ENCODE peak calls at places on chromosomes 13 and 19, in eight cellular contexts. One of them, this sample, is unnamed.

GRCh38 chr19:48085077-48085476 is 25.5 kb downstream of the PLA2G4C start:
- DNase-seq in IMR-90: no peak
- DNase-seq in tibial nerve: no peak
- DNase-seq in small intestine: no peak
- DNase-seq in heart right ventricle: no peak
- DNase-seq in AG04450: no peak
- DNase-seq in thoracic aorta: no peak
- DNase-seq in GM23248: no peak
- DNase-seq in this sample: peak; percentile 94

GRCh38 chr13:106417467-106418110 is 117.9 kb downstream of the EFNB2 start:
- DNase-seq in IMR-90: no peak
- DNase-seq in tibial nerve: no peak
- DNase-seq in small intestine: peak; percentile 68
- DNase-seq in heart right ventricle: no peak
- DNase-seq in AG04450: no peak
- DNase-seq in thoracic aorta: no peak
- DNase-seq in GM23248: peak; percentile 40
- DNase-seq in this sample: no peak

GRCh38 chr19:55173717-55174409 is 6.2 kb downstream of the SYT5 start:
- DNase-seq in IMR-90: peak; percentile 43
- DNase-seq in tibial nerve: no peak
- DNase-seq in small intestine: peak; percentile 25
- DNase-seq in heart right ventricle: peak; percentile 60
- DNase-seq in AG04450: no peak
- DNase-seq in thoracic aorta: no peak
- DNase-seq in GM23248: peak; percentile 90
- DNase-seq in this sample: peak; percentile 88

GRCh38 chr13:21546372-21546771 is 57.6 kb downstream of the MICU2 start:
- DNase-seq in IMR-90: no peak
- DNase-seq in tibial nerve: no peak
- DNase-seq in small intestine: no peak
- DNase-seq in heart right ventricle: no peak
- DNase-seq in AG04450: no peak
- DNase-seq in thoracic aorta: no peak
- DNase-seq in GM23248: peak; percentile 27
- DNase-seq in this sample: no peak

GRCh38 chr13:106874308-106874707 is 306.4 kb upstream of the ARGLU1 start:
- DNase-seq in IMR-90: no peak
- DNase-seq in tibial nerve: no peak
- DNase-seq in small intestine: no peak
- DNase-seq in heart right ventricle: no peak
- DNase-seq in AG04450: no peak
- DNase-seq in thoracic aorta: no peak
- DNase-seq in GM23248: no peak
- DNase-seq in this sample: no peak

GRCh38 chr19:19900124-19900523 is 622 bp upstream of the ZNF93 start:
- DNase-seq in IMR-90: peak; percentile 75
- DNase-seq in tibial nerve: no peak
- DNase-seq in small intestine: no peak
- DNase-seq in heart right ventricle: no peak
- DNase-seq in AG04450: peak; percentile 61
- DNase-seq in thoracic aorta: no peak
- DNase-seq in GM23248: peak; percentile 75
- DNase-seq in this sample: peak; percentile 21

GRCh38 chr19:11453468-11454341 is 18.3 kb downstream of the PRKCSH start:
- DNase-seq in IMR-90: no peak
- DNase-seq in tibial nerve: no peak
- DNase-seq in small intestine: no peak
- DNase-seq in heart right ventricle: no peak
- DNase-seq in AG04450: no peak
- DNase-seq in thoracic aorta: no peak
- DNase-seq in GM23248: no peak
- DNase-seq in this sample: no peak

GRCh38 chr13:29304148-29304547 is 291.3 kb downstream of the SLC7A1 start:
- DNase-seq in IMR-90: no peak
- DNase-seq in tibial nerve: no peak
- DNase-seq in small intestine: no peak
- DNase-seq in heart right ventricle: no peak
- DNase-seq in AG04450: no peak
- DNase-seq in thoracic aorta: no peak
- DNase-seq in GM23248: no peak
- DNase-seq in this sample: no peak

GRCh38 chr13:85314686-85315085 is 484.5 kb downstream of the SLITRK6 start:
- DNase-seq in IMR-90: no peak
- DNase-seq in tibial nerve: no peak
- DNase-seq in small intestine: no peak
- DNase-seq in heart right ventricle: no peak
- DNase-seq in AG04450: no peak
- DNase-seq in thoracic aorta: no peak
- DNase-seq in GM23248: no peak
- DNase-seq in this sample: no peak

GRCh38 chr19:3533020-3533408 is 6.0 kb upstream of the TEKTIP1 start:
- DNase-seq in IMR-90: no peak
- DNase-seq in tibial nerve: no peak
- DNase-seq in small intestine: no peak
- DNase-seq in heart right ventricle: no peak
- DNase-seq in AG04450: no peak
- DNase-seq in thoracic aorta: no peak
- DNase-seq in GM23248: no peak
- DNase-seq in this sample: no peak

GRCh38 chr13:28636677-28637317 is 22.1 kb upstream of the POMP start:
- DNase-seq in IMR-90: peak; percentile 89
- DNase-seq in tibial nerve: no peak
- DNase-seq in small intestine: peak; percentile 69
- DNase-seq in heart right ventricle: no peak
- DNase-seq in AG04450: peak; percentile 50
- DNase-seq in thoracic aorta: no peak
- DNase-seq in GM23248: peak; percentile 86
- DNase-seq in this sample: peak; percentile 39

DNA sequence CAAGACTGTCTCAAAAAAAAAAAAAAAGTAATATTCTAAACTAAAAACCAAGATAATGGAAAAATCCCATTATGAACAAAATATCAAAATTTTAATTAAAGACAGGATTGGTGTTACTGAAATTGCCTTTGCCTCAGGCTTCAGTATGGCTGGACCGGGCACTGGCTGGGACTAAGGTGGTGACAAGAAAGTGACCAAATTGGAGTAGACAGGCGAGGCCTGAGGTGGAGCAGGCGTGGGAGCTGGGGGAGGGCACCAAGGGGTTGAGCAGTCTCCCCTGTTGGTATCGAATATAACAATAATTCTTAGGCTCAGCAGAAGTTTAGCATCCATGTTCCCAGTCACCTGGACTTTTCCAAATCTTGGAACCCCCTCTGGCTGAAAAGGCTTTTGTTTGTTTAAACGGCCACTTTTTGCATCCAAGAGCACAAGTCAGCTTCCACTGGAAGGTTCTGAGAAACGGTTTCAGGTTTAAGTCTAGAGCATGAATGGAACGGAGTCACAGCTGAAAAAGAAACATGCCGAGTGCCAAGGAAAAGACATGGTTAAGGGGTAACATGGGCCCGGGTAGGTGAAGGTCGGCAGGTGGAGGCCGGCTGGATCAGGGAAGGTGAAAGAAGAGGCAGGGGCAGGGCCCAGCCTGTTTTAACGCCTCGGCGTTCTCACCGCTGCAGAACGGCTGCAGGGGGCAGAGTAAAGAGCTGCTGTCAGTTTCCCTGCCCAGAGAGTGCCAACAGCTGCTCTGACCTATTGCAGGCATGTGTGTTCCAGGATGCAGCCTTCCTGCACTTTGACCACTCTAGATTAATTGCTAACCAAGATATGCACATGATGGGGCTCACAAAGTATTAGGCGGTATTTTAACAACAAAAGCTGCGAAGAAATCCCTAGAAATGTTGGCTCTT is 104.4 kb downstream of the TM9SF2 start:
- DNase-seq in IMR-90: no peak
- DNase-seq in tibial nerve: no peak
- DNase-seq in small intestine: peak; percentile 92
- DNase-seq in heart right ventricle: peak; percentile 43
- DNase-seq in AG04450: no peak
- DNase-seq in thoracic aorta: no peak
- DNase-seq in GM23248: peak; percentile 52
- DNase-seq in this sample: peak; percentile 34
- H3K4me3 ChIP-seq in IMR-90: peak overlapping the region; percentile 65
- H3K4me3 ChIP-seq in tibial nerve: peak overlapping the region; percentile 65
- H3K4me3 ChIP-seq in small intestine: peak overlapping the region; percentile 53
- H3K4me3 ChIP-seq in heart right ventricle: peak overlapping the region; percentile 79
- H3K4me3 ChIP-seq in AG04450: peak overlapping the region; percentile 69
- H3K4me3 ChIP-seq in thoracic aorta: peak overlapping the region; percentile 99
- H3K4me3 ChIP-seq in GM23248: peak overlapping the region; percentile 83
- H3K4me3 ChIP-seq in this sample: peak overlapping the region; percentile 82

GRCh38 chr13:93789058-93789457 is 562.5 kb downstream of the GPC6 start:
- DNase-seq in IMR-90: no peak
- DNase-seq in tibial nerve: no peak
- DNase-seq in small intestine: no peak
- DNase-seq in heart right ventricle: no peak
- DNase-seq in AG04450: no peak
- DNase-seq in thoracic aorta: no peak
- DNase-seq in GM23248: no peak
- DNase-seq in this sample: no peak

GRCh38 chr13:93794197-93794885 is 567.7 kb downstream of the GPC6 start:
- DNase-seq in IMR-90: peak; percentile 42
- DNase-seq in tibial nerve: no peak
- DNase-seq in small intestine: no peak
- DNase-seq in heart right ventricle: no peak
- DNase-seq in AG04450: no peak
- DNase-seq in thoracic aorta: no peak
- DNase-seq in GM23248: peak; percentile 8
- DNase-seq in this sample: no peak

GRCh38 chr13:93784191-93784590 is 557.6 kb downstream of the GPC6 start:
- DNase-seq in IMR-90: no peak
- DNase-seq in tibial nerve: no peak
- DNase-seq in small intestine: no peak
- DNase-seq in heart right ventricle: no peak
- DNase-seq in AG04450: no peak
- DNase-seq in thoracic aorta: no peak
- DNase-seq in GM23248: no peak
- DNase-seq in this sample: no peak

GRCh38 chr13:93786846-93787245 is 560.2 kb downstream of the GPC6 start:
- DNase-seq in IMR-90: no peak
- DNase-seq in tibial nerve: no peak
- DNase-seq in small intestine: no peak
- DNase-seq in heart right ventricle: no peak
- DNase-seq in AG04450: no peak
- DNase-seq in thoracic aorta: no peak
- DNase-seq in GM23248: no peak
- DNase-seq in this sample: no peak

DNA sequence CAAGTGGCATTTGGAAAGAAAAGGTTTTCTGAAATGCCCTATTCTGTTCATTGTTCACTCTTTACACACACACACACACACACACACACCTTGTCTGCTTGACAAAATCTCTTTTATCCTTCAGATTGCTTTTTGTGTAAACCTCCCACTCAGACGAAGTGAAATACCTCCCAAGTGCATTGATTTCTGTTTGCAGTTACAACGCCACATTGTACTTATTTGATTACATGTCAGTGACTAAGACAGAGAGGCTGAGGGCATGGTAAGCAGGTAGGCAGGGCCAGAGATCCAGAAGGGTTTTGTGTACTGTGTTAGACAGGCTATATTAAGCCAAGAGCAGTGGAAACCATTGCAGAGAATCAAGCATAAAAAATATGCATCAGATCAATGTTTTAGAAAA is 561.8 kb downstream of the GPC6 start:
- DNase-seq in IMR-90: no peak
- DNase-seq in tibial nerve: no peak
- DNase-seq in small intestine: no peak
- DNase-seq in heart right ventricle: no peak
- DNase-seq in AG04450: no peak
- DNase-seq in thoracic aorta: no peak
- DNase-seq in GM23248: no peak
- DNase-seq in this sample: no peak
- H3K27me3 ChIP-seq in IMR-90: no peaks in the 10 kb centered on the region
- H3K27me3 ChIP-seq in tibial nerve: no peaks in the 10 kb centered on the region
- H3K27me3 ChIP-seq in small intestine: no peaks in the 10 kb centered on the region
- H3K27me3 ChIP-seq in heart right ventricle: no peaks in the 10 kb centered on the region
- H3K27me3 ChIP-seq in AG04450: no peaks in the 10 kb centered on the region
- H3K27me3 ChIP-seq in thoracic aorta: no peaks in the 10 kb centered on the region
- H3K27me3 ChIP-seq in GM23248: no peaks in the 10 kb centered on the region
- H3K27me3 ChIP-seq in this sample: no peaks in the 10 kb centered on the region

GRCh38 chr19:57757941-57758340 is 11.3 kb downstream of the ZNF776 start:
- DNase-seq in IMR-90: no peak
- DNase-seq in tibial nerve: no peak
- DNase-seq in small intestine: no peak
- DNase-seq in heart right ventricle: no peak
- DNase-seq in AG04450: no peak
- DNase-seq in thoracic aorta: no peak
- DNase-seq in GM23248: no peak
- DNase-seq in this sample: no peak
- H3K9me3 ChIP-seq in IMR-90: peaks cover 28% of the 10 kb centered on the region
- H3K9me3 ChIP-seq in tibial nerve: peaks cover 66% of the 10 kb centered on the region
- H3K9me3 ChIP-seq in small intestine: no peaks in the 10 kb centered on the region
- H3K9me3 ChIP-seq in heart right ventricle: no peaks in the 10 kb centered on the region
- H3K9me3 ChIP-seq in AG04450: peaks cover 21% of the 10 kb centered on the region
- H3K9me3 ChIP-seq in thoracic aorta: peaks cover 68% of the 10 kb centered on the region
- H3K9me3 ChIP-seq in GM23248: no peaks in the 10 kb centered on the region
- H3K9me3 ChIP-seq in this sample: peaks cover 31% of the 10 kb centered on the region

GRCh38 chr19:9052894-9053293 is 34.0 kb upstream of the OR1M1 start:
- DNase-seq in IMR-90: no peak
- DNase-seq in tibial nerve: no peak
- DNase-seq in small intestine: no peak
- DNase-seq in heart right ventricle: no peak
- DNase-seq in AG04450: no peak
- DNase-seq in thoracic aorta: no peak
- DNase-seq in GM23248: no peak
- DNase-seq in this sample: no peak

GRCh38 chr19:9057505-9058258 is 29.2 kb upstream of the OR1M1 start:
- DNase-seq in IMR-90: no peak
- DNase-seq in tibial nerve: no peak
- DNase-seq in small intestine: no peak
- DNase-seq in heart right ventricle: no peak
- DNase-seq in AG04450: no peak
- DNase-seq in thoracic aorta: no peak
- DNase-seq in GM23248: no peak
- DNase-seq in this sample: no peak

GRCh38 chr19:9060559-9061340 is 26.1 kb upstream of the OR1M1 start:
- DNase-seq in IMR-90: no peak
- DNase-seq in tibial nerve: no peak
- DNase-seq in small intestine: no peak
- DNase-seq in heart right ventricle: no peak
- DNase-seq in AG04450: no peak
- DNase-seq in thoracic aorta: no peak
- DNase-seq in GM23248: no peak
- DNase-seq in this sample: no peak

GRCh38 chr19:9054207-9054606 is 32.7 kb upstream of the OR1M1 start:
- DNase-seq in IMR-90: no peak
- DNase-seq in tibial nerve: no peak
- DNase-seq in small intestine: no peak
- DNase-seq in heart right ventricle: no peak
- DNase-seq in AG04450: no peak
- DNase-seq in thoracic aorta: no peak
- DNase-seq in GM23248: no peak
- DNase-seq in this sample: no peak

DNA sequence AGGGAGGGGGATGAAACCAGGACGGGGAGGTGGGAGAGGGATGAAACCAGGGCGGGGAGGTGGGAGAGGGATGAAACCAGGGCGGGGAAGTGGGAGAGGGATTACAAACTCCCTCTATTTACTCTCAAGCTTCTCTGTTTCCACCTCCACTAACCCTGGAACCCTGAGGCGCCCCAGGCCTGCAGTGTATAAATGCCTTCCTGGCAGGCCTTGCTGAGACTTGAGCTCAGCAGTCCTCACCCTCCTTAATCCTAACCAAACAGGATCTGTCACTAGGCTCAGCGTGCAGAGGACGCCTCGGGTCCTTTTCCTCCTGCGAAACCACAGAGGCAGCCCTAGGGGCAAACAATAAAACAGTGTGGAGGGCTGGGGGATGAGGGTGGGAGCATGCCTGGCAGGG is 32.1 kb upstream of the OR1M1 start:
- DNase-seq in IMR-90: no peak
- DNase-seq in tibial nerve: no peak
- DNase-seq in small intestine: no peak
- DNase-seq in heart right ventricle: no peak
- DNase-seq in AG04450: no peak
- DNase-seq in thoracic aorta: no peak
- DNase-seq in GM23248: no peak
- DNase-seq in this sample: no peak
- H3K4me3 ChIP-seq in IMR-90: no peak overlapping the region
- H3K4me3 ChIP-seq in tibial nerve: no peak overlapping the region
- H3K4me3 ChIP-seq in small intestine: no peak overlapping the region
- H3K4me3 ChIP-seq in heart right ventricle: no peak overlapping the region
- H3K4me3 ChIP-seq in AG04450: no peak overlapping the region
- H3K4me3 ChIP-seq in thoracic aorta: no peak overlapping the region
- H3K4me3 ChIP-seq in GM23248: no peak overlapping the region
- H3K4me3 ChIP-seq in this sample: no peak overlapping the region

This sample was measured in MG63.